ENCODE peak calls at places on chromosomes 2 and 18, in nine cellular contexts. I is tibial nerve, X is GM13977, M is HepG2, F is fibroblast of lung, R is body of pancreas, S is cardiac fibroblast, G is prostate gland, C is heart left ventricle. O is an unnamed sample.

GRCh38 chr2:88180594-88181240 is 10.6 kb downstream of the THNSL2 start:
- DNase-seq in F (no peak), R (no peak), S (peak), X (no peak), G (no peak), I (no peak), M (no peak), C (no peak), O (no peak)

GRCh38 chr2:43274055-43274454 is 47.6 kb upstream of the ZFP36L2 start:
- DNase-seq in G (no peak), F (no peak), X (no peak), R (no peak), M (no peak), I (no peak), S (no peak), C (no peak), O (no peak)

GRCh38 chr18:26471027-26471426 is 77.3 kb downstream of the KCTD1 start:
- DNase-seq in F (no peak), G (no peak), M (no peak), X (no peak), C (no peak), S (peak), I (no peak), R (no peak), O (no peak)

GRCh38 chr2:129277611-129278010 is 701.9 kb upstream of the RAB6C start:
- DNase-seq in F (no peak), I (no peak), C (no peak), R (no peak), X (no peak), G (no peak), S (no peak), M (no peak), O (no peak)

GRCh38 chr2:231696004-231696367 is 12.3 kb upstream of the PTMA start:
- DNase-seq in I (peak), R (peak), X (no peak), F (peak), C (no peak), G (no peak), M (no peak), S (peak), O (no peak)

GRCh38 chr2:54438271-54438670 is 17.9 kb upstream of the SPTBN1 start:
- DNase-seq in X (no peak), G (no peak), S (peak), M (no peak), I (no peak), R (peak), F (peak), C (peak), O (no peak)

GRCh38 chr18:45290364-45290763 is 324.9 kb upstream of the SLC14A2 start:
- DNase-seq in S (no peak), I (no peak), G (no peak), C (no peak), F (no peak), M (no peak), X (no peak), R (no peak), O (no peak)

GRCh38 chr18:58080516-58080915 is 36.5 kb downstream of the NEDD4L start:
- DNase-seq in S (no peak), C (no peak), G (no peak), M (no peak), F (no peak), I (no peak), R (no peak), X (no peak), O (no peak)

GRCh38 chr2:118672571-118673158 is 174.8 kb downstream of the EN1 start:
- DNase-seq in S (peak), F (peak), C (no peak), G (no peak), R (no peak), X (no peak), M (no peak), I (no peak), O (no peak)

GRCh38 chr2:221931251-221931991 is 359.3 kb upstream of the EPHA4 start:
- DNase-seq in F (no peak), C (no peak), X (no peak), G (no peak), S (no peak), R (no peak), M (no peak), I (no peak), O (no peak)

GRCh38 chr2:12890071-12890470 is 173.3 kb downstream of the TRIB2 start:
- DNase-seq in C (no peak), I (no peak), S (no peak), R (no peak), F (no peak), G (no peak), X (no peak), M (no peak), O (no peak)

GRCh38 chr2:100588071-100588786 is 25.4 kb downstream of the PDCL3 start:
- DNase-seq in F (peak), C (no peak), S (peak), X (peak), R (no peak), I (no peak), G (no peak), M (no peak), O (no peak)

GRCh38 chr2:84065857-84066256 is 393.2 kb downstream of the SUCLG1 start:
- DNase-seq in X (no peak), C (no peak), F (no peak), S (no peak), R (no peak), G (no peak), I (no peak), M (no peak), O (no peak)

GRCh38 chr2:201313362-201313761 is 43.8 kb downstream of the FLACC1 start:
- DNase-seq in M (no peak), I (no peak), F (no peak), R (no peak), C (no peak), G (no peak), X (no peak), S (no peak), O (no peak)

GRCh38 chr2:242075163-242075562 is 205.6 kb downstream of the RTP5 start:
- DNase-seq in S (peak), X (no peak), F (peak), C (no peak), I (no peak), M (no peak), G (no peak), R (no peak), O (no peak)

GRCh38 chr2:64982311-64982857 is 6.8 kb upstream of the SLC1A4 start:
- DNase-seq in R (no peak), I (no peak), X (peak), F (no peak), S (no peak), M (peak), C (no peak), G (no peak), O (no peak)

GRCh38 chr2:158144914-158145625 is 43.4 kb downstream of the UPP2 start:
- DNase-seq in R (no peak), M (no peak), I (no peak), G (no peak), F (no peak), S (no peak), X (no peak), C (no peak), O (no peak)

GRCh38 chr18:49878567-49878966 is 65.2 kb upstream of the ACAA2 start:
- DNase-seq in I (no peak), M (no peak), S (peak), G (no peak), R (no peak), F (no peak), C (no peak), X (no peak), O (no peak)

GRCh38 chr2:64017811-64018714 is 1.2 kb downstream of the VPS54 start:
- DNase-seq in G (peak), I (no peak), M (no peak), F (peak), S (peak), C (peak), X (peak), R (peak), O (no peak)

GRCh38 chr18:36265035-36265434 is 32.5 kb upstream of the FHOD3 start:
- DNase-seq in G (no peak), I (no peak), M (no peak), X (no peak), S (peak), F (no peak), R (no peak), C (no peak), O (no peak)

GRCh38 chr2:34408100-34408499 is 809.0 kb upstream of the FAM98A start:
- DNase-seq in F (no peak), X (no peak), R (no peak), C (no peak), M (no peak), G (no peak), I (no peak), S (no peak), O (no peak)

GRCh38 chr2:33782395-33783239 is 183.5 kb upstream of the FAM98A start:
- DNase-seq in C (no peak), I (no peak), G (peak), X (no peak), R (no peak), M (no peak), F (no peak), S (no peak), O (no peak)

GRCh38 chr2:97660775-97661417 is 2.9 kb downstream of the ACTR1B start:
- DNase-seq in S (peak), R (no peak), C (no peak), X (peak), F (no peak), M (no peak), G (no peak), I (no peak), O (no peak)

GRCh38 chr2:147641644-147642043 is 203.2 kb upstream of the ACVR2A start:
- DNase-seq in G (no peak), I (no peak), X (no peak), C (no peak), S (peak), M (no peak), F (peak), R (no peak), O (no peak)

GRCh38 chr2:84631047-84631446 is 114.7 kb downstream of the DNAH6 start:
- DNase-seq in M (peak), G (no peak), F (peak), C (no peak), X (peak), S (peak), I (no peak), R (no peak), O (no peak)

GRCh38 chr2:184472481-184472880 is 125.8 kb upstream of the ZNF804A start:
- DNase-seq in S (no peak), C (no peak), I (no peak), M (no peak), F (no peak), G (no peak), X (no peak), R (no peak), O (no peak)

GRCh38 chr2:168593713-168594112 is 137.6 kb downstream of the CERS6 start:
- DNase-seq in C (no peak), R (no peak), X (no peak), G (no peak), M (no peak), S (no peak), I (no peak), F (no peak), O (no peak)

GRCh38 chr2:181784556-181784955 is 104.2 kb upstream of the NEUROD1 start:
- DNase-seq in C (no peak), G (no peak), X (no peak), R (no peak), F (peak), S (no peak), M (peak), I (no peak), O (no peak)

GRCh38 chr2:190425221-190425866 is 17.2 kb downstream of the MFSD6 start:
- DNase-seq in M (no peak), X (no peak), I (no peak), S (no peak), C (no peak), F (no peak), R (no peak), G (no peak), O (no peak)

GRCh38 chr18:3593904-3594759 is 144.2 kb downstream of the TGIF1 start:
- DNase-seq in I (peak), C (peak), M (peak), G (peak), X (peak), F (peak), R (peak), S (peak), O (peak)

GRCh38 chr18:3595282-3596273 is 145.6 kb downstream of the TGIF1 start:
- DNase-seq in F (peak), C (no peak), M (peak), X (peak), I (no peak), R (peak), G (peak), S (peak), O (no peak)

GRCh38 chr18:3594760-3595241 is 144.8 kb downstream of the TGIF1 start:
- DNase-seq in S (peak), X (no peak), M (peak), I (no peak), R (peak), C (no peak), G (peak), F (peak), O (no peak)

GRCh38 chr18:3597159-3597977 is 147.4 kb downstream of the TGIF1 start:
- DNase-seq in I (no peak), C (no peak), S (no peak), G (no peak), X (no peak), M (no peak), F (no peak), R (no peak), O (no peak)

DNA sequence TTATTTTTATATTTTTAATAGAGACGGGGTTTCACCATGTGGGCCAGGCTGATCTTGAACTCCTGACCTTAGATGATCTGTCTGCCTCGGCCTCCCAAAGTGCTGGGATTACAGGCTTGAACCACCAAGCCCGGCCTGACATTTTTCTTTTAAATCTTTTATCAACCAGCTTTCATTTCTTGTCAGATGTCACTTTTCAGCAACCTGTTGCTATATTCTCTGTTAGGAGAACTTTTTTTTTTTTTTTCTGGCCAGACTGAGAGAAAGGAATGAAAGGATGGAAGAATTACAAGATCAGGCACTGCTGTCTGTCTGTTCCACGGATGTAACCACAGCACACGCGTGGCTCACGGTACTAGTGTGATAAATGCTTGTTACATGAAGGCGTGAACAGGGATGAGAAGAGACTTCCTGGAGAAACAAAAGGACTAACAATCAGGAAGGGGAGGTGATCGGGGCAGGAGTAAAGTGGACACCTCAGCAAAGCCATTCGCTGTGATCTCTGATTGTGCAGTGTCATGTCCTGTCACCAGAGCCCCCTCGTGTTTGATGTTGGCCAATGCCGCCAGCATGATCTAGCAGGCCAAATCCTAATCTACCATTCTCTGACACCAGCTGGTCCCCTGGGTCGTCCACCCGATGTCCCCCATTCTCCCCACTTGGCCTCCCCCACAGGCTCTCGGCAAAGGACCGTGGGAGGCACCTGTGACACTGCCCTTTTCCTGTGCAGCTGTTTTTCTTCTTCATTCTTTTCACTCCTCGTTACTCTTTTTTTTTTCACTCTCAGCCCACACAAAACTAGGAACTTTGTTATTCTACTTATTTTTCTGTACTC is 146.6 kb downstream of the TGIF1 start:
- DNase-seq in I (peak), F (peak), S (peak), C (peak), M (peak), R (peak), G (peak), X (peak), O (no peak)
- TF ChIP-seq CTCF in I (peak), F (no peak), S (peak), C (no peak), M (peak), R (no peak), G (peak), X (peak), O (no peak)

GRCh38 chr2:229477269-229477668 is 206.2 kb upstream of the PID1 start:
- DNase-seq in C (no peak), I (no peak), F (no peak), X (no peak), S (no peak), G (no peak), R (no peak), M (no peak), O (no peak)
- TF ChIP-seq CTCF in C (no peak), I (no peak), F (no peak), X (no peak), S (no peak), G (no peak), R (no peak), M (no peak), O (no peak)

GRCh38 chr2:98959759-98960507 is 23.9 kb upstream of the CRACDL start:
- DNase-seq in F (no peak), R (no peak), S (no peak), G (no peak), M (no peak), I (no peak), C (no peak), X (no peak), O (no peak)
- TF ChIP-seq CTCF in F (no peak), R (no peak), S (no peak), G (no peak), M (no peak), I (no peak), C (no peak), X (no peak), O (no peak)

GRCh38 chr2:1799174-1799573 is 54.9 kb upstream of the PXDN start:
- DNase-seq in F (no peak), R (no peak), M (no peak), G (no peak), C (no peak), X (no peak), S (no peak), I (no peak), O (no peak)

GRCh38 chr2:1802469-1803216 is 58.3 kb upstream of the PXDN start:
- DNase-seq in I (no peak), X (no peak), G (no peak), C (no peak), F (no peak), M (no peak), R (no peak), S (no peak), O (no peak)

GRCh38 chr2:1802046-1802445 is 57.7 kb upstream of the PXDN start:
- DNase-seq in G (no peak), R (no peak), F (no peak), X (no peak), C (no peak), S (no peak), I (no peak), M (no peak), O (no peak)

GRCh38 chr2:1800306-1800705 is 56.0 kb upstream of the PXDN start:
- DNase-seq in R (no peak), X (no peak), G (no peak), S (no peak), F (no peak), M (no peak), C (no peak), I (no peak), O (no peak)

DNA sequence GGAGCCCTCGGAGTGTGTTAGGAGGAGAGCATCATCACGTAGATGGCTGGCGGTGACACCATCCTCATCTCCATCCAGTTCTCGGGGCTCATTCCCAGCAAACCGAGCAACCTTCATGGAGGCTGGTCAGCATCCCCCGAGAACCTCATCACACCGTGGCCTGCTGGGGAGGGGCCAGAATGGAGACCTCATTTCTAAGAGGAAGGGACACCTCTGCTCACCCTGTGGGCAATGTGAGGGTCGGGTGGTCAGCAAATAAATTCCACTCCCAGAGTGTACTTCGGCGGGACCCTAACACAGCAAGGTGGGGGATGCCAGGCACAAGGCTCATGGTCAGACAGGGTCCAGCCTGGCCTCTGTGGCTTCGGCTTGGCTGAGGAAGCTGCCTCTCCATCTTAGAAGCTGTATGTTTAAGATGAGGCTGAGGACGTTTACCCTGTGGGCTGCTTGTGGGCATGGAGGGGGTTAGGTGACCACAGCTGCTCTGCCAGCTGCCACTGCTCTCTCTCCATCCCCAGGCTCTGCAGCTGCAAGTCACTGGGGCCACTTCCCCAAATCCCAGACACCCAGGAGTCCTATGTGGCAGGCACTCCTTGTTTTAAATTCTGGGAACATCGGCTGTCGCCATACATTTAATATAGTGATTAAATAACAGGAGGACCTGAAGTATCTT is 56.5 kb upstream of the PXDN start:
- DNase-seq in C (no peak), I (no peak), X (no peak), G (no peak), R (no peak), M (no peak), S (no peak), F (no peak), O (no peak)
- TF ChIP-seq CTCF in C (no peak), I (no peak), X (no peak), G (no peak), R (no peak), M (no peak), S (no peak), F (no peak), O (no peak)

GRCh38 chr2:145750617-145751016 is 1230.7 kb upstream of the ZEB2 start:
- DNase-seq in G (no peak), X (no peak), C (no peak), S (no peak), I (no peak), M (no peak), F (no peak), R (no peak), O (no peak)

GRCh38 chr2:145749556-145749955 is 1229.6 kb upstream of the ZEB2 start:
- DNase-seq in C (no peak), R (no peak), I (no peak), M (no peak), G (no peak), S (no peak), F (no peak), X (no peak), O (no peak)

GRCh38 chr2:145751155-145751554 is 1231.2 kb upstream of the ZEB2 start:
- DNase-seq in R (no peak), F (peak), X (no peak), I (no peak), M (no peak), S (no peak), G (no peak), C (no peak), O (no peak)

GRCh38 chr2:145748927-145749326 is 1229.0 kb upstream of the ZEB2 start:
- DNase-seq in R (no peak), X (peak), C (no peak), I (no peak), S (no peak), G (no peak), M (no peak), F (no peak), O (no peak)

DNA sequence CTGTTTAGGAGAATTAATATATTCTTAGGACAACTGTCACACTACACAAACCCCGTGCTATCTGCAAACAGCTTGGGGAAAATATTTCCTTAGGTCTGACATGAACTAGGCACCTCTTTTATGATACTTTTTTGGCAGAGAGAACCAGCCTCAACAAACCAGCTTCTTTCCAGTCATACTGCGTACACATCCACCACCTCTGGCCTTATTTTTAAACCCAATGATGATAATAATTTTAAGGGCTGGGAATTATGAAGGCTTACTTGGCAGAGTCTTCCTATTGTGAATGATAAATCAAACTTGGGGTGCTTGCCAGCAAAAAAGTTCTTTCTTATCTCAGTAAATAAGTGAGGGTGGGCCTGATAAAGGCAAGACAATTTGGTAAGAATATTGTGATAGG is 1230.2 kb upstream of the ZEB2 start:
- DNase-seq in C (no peak), R (no peak), M (no peak), I (no peak), F (no peak), G (no peak), S (peak), X (no peak), O (no peak)
- TF ChIP-seq CTCF in C (no peak), R (no peak), M (no peak), I (no peak), F (no peak), G (no peak), S (no peak), X (no peak), O (no peak)

DNA sequence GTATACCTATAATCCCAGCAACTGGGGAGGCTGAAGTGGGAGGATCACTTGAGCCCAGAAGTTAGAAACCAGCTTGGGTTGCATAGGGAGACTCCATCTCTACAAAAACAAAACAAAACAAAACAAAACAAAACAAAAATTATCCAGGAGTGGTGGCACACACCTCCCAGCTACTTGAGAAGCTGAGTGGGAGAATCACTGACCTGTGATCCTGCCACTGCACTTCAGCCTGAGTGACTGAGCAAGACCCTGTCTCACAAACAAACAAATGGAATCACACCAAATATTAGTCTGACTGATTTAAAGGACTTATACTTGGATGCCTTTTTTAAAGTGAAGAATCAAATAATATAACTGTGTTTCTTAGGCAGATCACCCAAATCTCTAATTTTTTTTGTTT is 22.6 kb upstream of the PUM2 start:
- DNase-seq in X (no peak), I (no peak), R (no peak), G (no peak), C (no peak), M (no peak), F (no peak), S (no peak), O (no peak)
- TF ChIP-seq CTCF in X (no peak), I (no peak), R (no peak), G (no peak), C (no peak), M (no peak), F (no peak), S (no peak), O (no peak)